ENCODE peak calls at places on chromosomes 5 and 9, in five cellular contexts. N, O, Y, D and A are unnamed samples.

GRCh38 chr9:21402387-21403247 is 6.3 kb upstream of the IFNA8 start:
- DNase-seq in O (no peak), N (no peak), D (no peak), Y (no peak), A (no peak)

GRCh38 chr5:163682226-163682625 is 176.8 kb downstream of the MAT2B start:
- DNase-seq in O (no peak), D (no peak), Y (no peak), N (no peak), A (no peak)

GRCh38 chr9:109310486-109310901 is 10.4 kb downstream of the EPB41L4B start:
- DNase-seq in D (no peak), Y (no peak), N (no peak), O (no peak), A (no peak)

GRCh38 chr5:122124766-122125165 is 4.6 kb upstream of the ZNF474 start:
- DNase-seq in D (no peak), N (no peak), O (no peak), Y (no peak), A (no peak)

GRCh38 chr5:55926476-55926875 is 68.3 kb downstream of the IL6ST start:
- DNase-seq in Y (no peak), N (no peak), D (no peak), O (no peak), A (no peak)

GRCh38 chr5:148956632-148957385 is 106.1 kb downstream of the SH3TC2 start:
- DNase-seq in Y (peak), O (no peak), D (no peak), N (no peak), A (no peak)

GRCh38 chr5:108278285-108279240 is 103.3 kb downstream of the FBXL17 start:
- DNase-seq in O (no peak), N (no peak), Y (no peak), D (no peak), A (no peak)

GRCh38 chr9:134723037-134723436 is 81.4 kb downstream of the COL5A1 start:
- DNase-seq in N (no peak), Y (no peak), D (no peak), O (no peak), A (no peak)

GRCh38 chr5:148443998-148444397 is 60.2 kb downstream of the FBXO38 start:
- DNase-seq in Y (peak), O (peak), N (peak), D (peak), A (peak)

DNA sequence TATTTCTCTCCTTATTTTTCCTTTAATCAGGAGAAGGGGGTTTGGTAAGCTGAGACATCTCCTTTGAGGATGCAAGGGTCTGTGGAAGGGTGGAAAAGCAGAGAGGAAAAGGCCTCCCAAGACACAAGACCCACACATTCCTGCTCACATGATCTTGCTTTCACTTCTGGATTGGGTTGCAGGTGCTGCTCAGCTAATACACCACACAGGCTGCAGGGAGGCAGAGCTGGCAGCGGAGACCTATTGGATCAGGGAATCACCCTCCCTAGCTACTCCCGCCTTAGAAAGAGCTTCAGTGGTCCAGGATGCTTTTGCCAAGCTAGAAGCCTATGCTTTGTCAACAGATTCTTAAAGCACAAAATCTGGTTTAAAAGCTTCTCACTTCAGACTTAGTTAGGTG is 87.6 kb upstream of the IL33 start:
- DNase-seq in N (no peak), O (no peak), Y (no peak), D (no peak), A (no peak)
- H3K4me3 ChIP-seq in N (no peak), O (no peak), Y (no peak), D (no peak), A (no peak)

GRCh38 chr9:129332581-129332980 is 154.5 kb upstream of the IER5L start:
- DNase-seq in D (no peak), O (no peak), Y (no peak), N (no peak), A (no peak)
- H3K4me3 ChIP-seq in D (no peak), O (no peak), Y (no peak), N (no peak), A (no peak)

GRCh38 chr5:100841358-100842076 is 61.6 kb downstream of the ST8SIA4 start:
- DNase-seq in Y (no peak), N (no peak), D (peak), O (no peak), A (no peak)
- H3K4me3 ChIP-seq in Y (no peak), N (peak), D (no peak), O (no peak), A (no peak)

DNA sequence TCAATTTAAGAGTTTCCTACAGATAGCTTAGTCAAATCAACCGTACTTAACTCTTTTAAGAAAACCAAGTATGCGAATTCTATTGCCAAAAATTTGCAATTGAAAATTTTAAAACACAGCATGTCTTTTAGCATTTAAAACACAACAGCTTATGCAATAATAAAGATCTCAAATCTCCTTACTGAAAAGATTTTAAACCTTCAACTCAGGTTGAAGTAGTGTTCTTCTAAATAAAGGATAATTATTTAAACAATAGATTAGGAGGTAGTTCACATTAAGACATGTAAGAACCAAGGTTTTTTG is 5.5 kb downstream of the NR3C1 start:
- DNase-seq in O (no peak), Y (no peak), D (no peak), N (no peak), A (no peak)
- H3K4me3 ChIP-seq in O (peak), Y (no peak), D (peak), N (peak), A (peak)

DNA sequence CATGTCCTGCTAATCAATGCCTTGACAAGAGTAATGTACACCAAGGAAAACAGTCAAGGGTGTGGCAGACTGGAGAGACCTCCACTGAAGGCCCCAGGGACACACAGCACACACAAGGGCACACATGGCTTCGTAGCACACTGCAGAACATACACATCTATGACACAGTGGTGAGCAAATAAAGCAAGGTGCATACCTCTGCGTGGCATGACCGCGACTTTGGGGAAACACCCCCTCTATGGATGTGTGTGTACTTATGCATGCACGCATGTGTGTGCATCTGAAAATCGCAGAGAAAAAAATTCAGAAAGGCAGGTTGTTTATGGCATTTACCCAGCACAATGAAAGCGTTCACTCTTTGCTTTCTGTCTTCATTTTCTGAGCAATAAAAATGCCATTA is 20.5 kb downstream of the SEMA4D start:
- DNase-seq in D (no peak), N (no peak), Y (no peak), O (no peak), A (no peak)
- H3K4me3 ChIP-seq in D (no peak), N (no peak), Y (no peak), O (peak), A (no peak)

DNA sequence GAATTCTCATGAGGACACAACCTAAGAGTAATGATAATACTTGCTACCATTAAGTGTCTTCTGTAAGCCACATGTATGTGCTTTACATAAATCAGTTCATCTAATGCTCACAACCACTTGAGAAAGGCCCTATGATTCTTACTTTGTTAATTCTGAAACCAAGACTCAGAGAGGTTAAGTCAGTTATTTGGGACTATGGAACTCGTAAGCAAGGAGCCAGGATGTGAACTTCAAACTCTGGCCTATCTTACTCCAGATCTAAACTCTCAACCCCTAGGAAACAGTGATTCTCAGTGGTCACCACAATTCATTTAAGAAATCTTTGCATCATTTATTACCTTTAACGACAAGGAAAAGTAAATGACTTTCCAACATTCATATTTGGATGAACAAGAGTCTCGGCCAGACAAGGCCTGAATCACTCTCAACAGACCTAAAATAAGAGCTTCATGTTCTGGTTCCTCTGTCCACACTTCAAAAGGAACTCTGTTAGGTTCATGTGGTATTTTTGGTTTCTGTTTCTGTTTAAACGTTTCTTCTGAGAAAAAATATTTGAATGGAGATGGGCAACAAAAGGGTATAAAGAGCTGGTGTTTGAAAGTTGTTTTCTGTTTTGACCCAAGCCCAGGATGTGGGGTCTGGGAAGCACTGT is 104.8 kb downstream of the LPAR1 start:
- DNase-seq in N (no peak), Y (no peak), O (no peak), D (peak), A (no peak)
- H3K4me3 ChIP-seq in N (no peak), Y (no peak), O (no peak), D (no peak), A (no peak)